ENCODE peak calls at places on chromosomes 12 and 14, in six cellular contexts. R is mesenchymal stem cell, T is IMR-90, F is H9, P is neuronal stem cell, A is H1. H is an unnamed sample.

GRCh38 chr14:105485720-105486332 is 860 bp upstream of the CRIP1 start:
- DNase-seq in R (peak), T (no peak), F (peak), P (no peak), A (no peak), H (peak)

GRCh38 chr12:19031032-19031431 is 98.5 kb upstream of the PLEKHA5 start:
- DNase-seq in R (peak), T (peak), F (no peak), P (no peak), A (no peak), H (peak)

GRCh38 chr12:92062539-92063493 is 82.8 kb downstream of the BTG1 start:
- DNase-seq in R (peak), T (no peak), F (no peak), P (peak), A (no peak), H (no peak)

GRCh38 chr12:81863406-81863805 is 104.3 kb upstream of the PPFIA2 start:
- DNase-seq in R (peak), T (no peak), F (no peak), P (peak), A (no peak), H (no peak)

GRCh38 chr14:104281768-104282301 is 143.4 kb downstream of the KIF26A start:
- DNase-seq in R (no peak), T (no peak), F (peak), P (no peak), A (no peak), H (no peak)

GRCh38 chr14:24179961-24180726 is 8.3 kb downstream of the REC8 start:
- DNase-seq in R (peak), T (peak), F (no peak), P (no peak), A (no peak), H (no peak)

GRCh38 chr12:107200394-107200793 is 107.0 kb upstream of the CRY1 start:
- DNase-seq in R (peak), T (peak), F (no peak), P (no peak), A (no peak), H (no peak)

GRCh38 chr14:67387195-67387594 is 24.8 kb downstream of the PLEK2 start:
- DNase-seq in R (no peak), T (peak), F (no peak), P (no peak), A (no peak), H (no peak)

GRCh38 chr14:97010491-97011160 is 213.4 kb downstream of the VRK1 start:
- DNase-seq in R (no peak), T (no peak), F (peak), P (no peak), A (no peak), H (no peak)

GRCh38 chr14:49546766-49547165 is 39.4 kb downstream of the RPS29 start:
- DNase-seq in R (no peak), T (no peak), F (no peak), P (no peak), A (no peak), H (no peak)

GRCh38 chr14:54854181-54854580 is 48.4 kb downstream of the GCH1 start:
- DNase-seq in R (no peak), T (no peak), F (peak), P (no peak), A (peak), H (no peak)

GRCh38 chr12:27711957-27712356 is 1.3 kb downstream of the MRPS35 start:
- DNase-seq in R (no peak), T (no peak), F (no peak), P (no peak), A (no peak), H (no peak)

GRCh38 chr14:96635850-96636249 is 133.7 kb downstream of the PAPOLA start:
- DNase-seq in R (no peak), T (no peak), F (no peak), P (no peak), A (no peak), H (no peak)

GRCh38 chr12:111953455-111953854 is 59.5 kb downstream of the TMEM116 start:
- DNase-seq in R (peak), T (peak), F (no peak), P (no peak), A (no peak), H (no peak)

GRCh38 chr12:93570552-93571359 is 1.7 kb upstream of the SOCS2 start:
- DNase-seq in R (peak), T (peak), F (peak), P (peak), A (no peak), H (peak)

GRCh38 chr14:75554482-75554881 is 23.9 kb upstream of the FLVCR2 start:
- DNase-seq in R (peak), T (peak), F (no peak), P (no peak), A (no peak), H (peak)

GRCh38 chr14:76947838-76948184 is 80.7 kb downstream of the IRF2BPL start:
- DNase-seq in R (no peak), T (no peak), F (no peak), P (no peak), A (no peak), H (no peak)
- H3K18ac ChIP-seq in R (peak), T (peak), F (no peak), P (no peak), A (peak), H (no peak)

GRCh38 chr12:128079-128478 is 61.5 kb downstream of the IQSEC3 start:
- DNase-seq in R (no peak), T (no peak), F (no peak), P (no peak), A (no peak), H (no peak)
- H2AFZ ChIP-seq in R (no peak), T (no peak), F (no peak), P (no peak), A (no peak), H (no peak)

DNA sequence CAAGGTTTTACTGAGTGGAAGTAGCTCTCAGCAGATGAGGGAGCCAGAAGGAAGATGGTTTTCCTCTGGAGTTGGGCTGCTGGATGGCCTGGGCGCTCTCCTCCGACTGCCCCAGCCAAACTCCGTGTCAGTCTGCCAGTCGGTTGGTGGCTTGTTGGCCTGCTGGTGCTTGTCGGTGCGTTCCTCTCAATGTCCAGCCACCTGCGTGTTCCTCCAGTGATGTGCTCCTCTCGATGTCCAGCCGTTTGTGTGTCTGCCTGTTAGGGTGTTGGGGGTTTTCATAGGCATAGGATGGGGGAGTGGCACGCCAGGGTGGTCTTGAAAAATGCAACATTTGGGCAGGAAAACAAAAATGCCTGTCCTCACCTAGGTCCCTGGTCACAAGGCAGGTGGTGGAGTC is 37.0 kb upstream of the LDHB start:
- DNase-seq in R (no peak), T (no peak), F (no peak), P (no peak), A (no peak), H (no peak)
- H3K18ac ChIP-seq in R (no peak), T (no peak), F (no peak), P (peak), A (no peak), H (no peak)

GRCh38 chr12:53550595-53550994 is 43.3 kb upstream of the NPFF start:
- DNase-seq in R (peak), T (peak), F (no peak), P (no peak), A (no peak), H (no peak)
- H2AFZ ChIP-seq in R (no peak), T (no peak), F (no peak), P (no peak), A (no peak), H (no peak)

GRCh38 chr12:15206338-15206737 is 14.9 kb downstream of the RERG start:
- DNase-seq in R (no peak), T (no peak), F (peak), P (no peak), A (peak), H (no peak)
- H3K18ac ChIP-seq in R (no peak), T (no peak), F (no peak), P (no peak), A (no peak), H (no peak)